ENCODE peak calls at places on chromosome 9, in six cellular contexts. One of them, this sample, is unnamed.

GRCh38 chr9:134571326-134571871 is 70.2 kb upstream of the COL5A1 start:
- DNase-seq in upper lobe of right lung: peak; percentile 53
- DNase-seq in MM.1S: no peak
- DNase-seq in astrocyte: no peak
- DNase-seq in neural progenitor cell: no peak
- DNase-seq in HCT116: no peak
- DNase-seq in this sample: no peak

GRCh38 chr9:93099551-93100264 is 3.7 kb downstream of the CARD19 start:
- DNase-seq in upper lobe of right lung: peak; percentile 62
- DNase-seq in MM.1S: no peak
- DNase-seq in astrocyte: no peak
- DNase-seq in neural progenitor cell: no peak
- DNase-seq in HCT116: no peak
- DNase-seq in this sample: no peak

GRCh38 chr9:69535296-69535832 is 136.8 kb downstream of the APBA1 start:
- DNase-seq in upper lobe of right lung: no peak
- DNase-seq in MM.1S: no peak
- DNase-seq in astrocyte: no peak
- DNase-seq in neural progenitor cell: no peak
- DNase-seq in HCT116: no peak
- DNase-seq in this sample: no peak

GRCh38 chr9:94167055-94167346 is 82.7 kb downstream of the PTPDC1 start:
- DNase-seq in upper lobe of right lung: no peak
- DNase-seq in MM.1S: no peak
- DNase-seq in astrocyte: no peak
- DNase-seq in neural progenitor cell: peak; percentile 87
- DNase-seq in HCT116: no peak
- DNase-seq in this sample: peak; percentile 67

GRCh38 chr9:95459867-95460626 is 56.7 kb downstream of the PTCH1 start:
- DNase-seq in upper lobe of right lung: no peak
- DNase-seq in MM.1S: no peak
- DNase-seq in astrocyte: no peak
- DNase-seq in neural progenitor cell: no peak
- DNase-seq in HCT116: no peak
- DNase-seq in this sample: no peak

GRCh38 chr9:5563886-5564285 is 53.6 kb downstream of the PDCD1LG2 start:
- DNase-seq in upper lobe of right lung: no peak
- DNase-seq in MM.1S: no peak
- DNase-seq in astrocyte: peak; percentile 74
- DNase-seq in neural progenitor cell: no peak
- DNase-seq in HCT116: no peak
- DNase-seq in this sample: no peak

GRCh38 chr9:357560-357959 is 142.9 kb downstream of the DOCK8 start:
- DNase-seq in upper lobe of right lung: no peak
- DNase-seq in MM.1S: no peak
- DNase-seq in astrocyte: no peak
- DNase-seq in neural progenitor cell: no peak
- DNase-seq in HCT116: no peak
- DNase-seq in this sample: no peak

GRCh38 chr9:77977210-77977611 is 54.4 kb downstream of the GNAQ start:
- DNase-seq in upper lobe of right lung: no peak
- DNase-seq in MM.1S: peak; percentile 27
- DNase-seq in astrocyte: peak; percentile 61
- DNase-seq in neural progenitor cell: peak; percentile 39
- DNase-seq in HCT116: peak; percentile 21
- DNase-seq in this sample: no peak

GRCh38 chr9:93500571-93501298 is 47.4 kb upstream of the FAM120AOS start:
- DNase-seq in upper lobe of right lung: peak; percentile 29
- DNase-seq in MM.1S: no peak
- DNase-seq in astrocyte: no peak
- DNase-seq in neural progenitor cell: no peak
- DNase-seq in HCT116: no peak
- DNase-seq in this sample: no peak

GRCh38 chr9:124800306-124801259 is 23.6 kb downstream of the OLFML2A start:
- DNase-seq in upper lobe of right lung: peak; percentile 70
- DNase-seq in MM.1S: no peak
- DNase-seq in astrocyte: peak; percentile 46
- DNase-seq in neural progenitor cell: no peak
- DNase-seq in HCT116: no peak
- DNase-seq in this sample: peak; percentile 2

GRCh38 chr9:37144762-37145161 is 24.4 kb downstream of the ZCCHC7 start:
- DNase-seq in upper lobe of right lung: no peak
- DNase-seq in MM.1S: no peak
- DNase-seq in astrocyte: peak; percentile 41
- DNase-seq in neural progenitor cell: peak; percentile 45
- DNase-seq in HCT116: no peak
- DNase-seq in this sample: no peak

DNA sequence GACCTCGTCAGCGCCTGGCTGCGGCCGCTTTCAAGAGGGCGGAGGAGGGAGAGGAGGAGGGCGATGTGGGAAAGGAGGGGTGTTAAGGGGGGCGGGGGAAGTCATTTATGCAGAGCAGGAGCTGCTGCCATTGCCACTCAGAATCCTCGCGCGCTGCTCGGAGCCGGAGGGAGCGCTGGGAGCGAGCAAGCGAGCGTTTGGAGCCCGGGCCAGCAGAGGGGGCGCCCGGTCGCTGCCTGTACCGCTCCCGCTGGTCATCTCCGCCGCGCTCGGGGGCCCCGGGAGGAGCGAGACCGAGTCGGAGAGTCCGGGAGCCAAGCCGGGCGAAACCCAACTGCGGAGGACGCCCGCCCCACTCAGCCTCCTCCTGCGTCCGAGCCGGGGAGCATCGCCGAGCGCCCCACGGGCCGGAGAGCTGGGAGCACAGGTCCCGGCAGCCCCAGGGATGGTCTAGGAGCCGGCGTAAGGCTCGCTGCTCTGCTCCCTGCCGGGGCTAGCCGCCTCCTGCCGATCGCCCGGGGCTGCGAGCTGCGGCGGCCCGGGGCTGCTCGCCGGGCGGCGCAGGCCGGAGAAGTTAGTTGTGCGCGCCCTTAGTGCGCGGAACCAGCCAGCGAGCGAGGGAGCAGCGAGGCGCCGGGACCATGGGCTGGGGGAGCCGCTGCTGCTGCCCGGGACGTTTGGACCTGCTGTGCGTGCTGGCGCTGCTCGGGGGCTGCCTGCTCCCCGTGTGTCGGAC is at the start of gene PCSK5:
- DNase-seq in upper lobe of right lung: peak; percentile 95
- DNase-seq in MM.1S: peak; percentile 91
- DNase-seq in astrocyte: peak; percentile 94
- DNase-seq in neural progenitor cell: peak; percentile 97
- DNase-seq in HCT116: peak; percentile 86
- DNase-seq in this sample: peak; percentile 21
- H3K4me3 ChIP-seq in upper lobe of right lung: peak within 1 kb of the TSS; percentile 79
- H3K4me3 ChIP-seq in MM.1S: peak within 1 kb of the TSS; percentile 59
- H3K4me3 ChIP-seq in astrocyte: peak within 1 kb of the TSS; percentile 93
- H3K4me3 ChIP-seq in neural progenitor cell: peak within 1 kb of the TSS; percentile 93
- H3K4me3 ChIP-seq in HCT116: peak within 1 kb of the TSS; percentile 74
- H3K4me3 ChIP-seq in this sample: peak within 1 kb of the TSS; percentile 50

GRCh38 chr9:21075484-21075883 is 2.3 kb downstream of the IFNB1 start:
- DNase-seq in upper lobe of right lung: no peak
- DNase-seq in MM.1S: no peak
- DNase-seq in astrocyte: no peak
- DNase-seq in neural progenitor cell: peak; percentile 36
- DNase-seq in HCT116: no peak
- DNase-seq in this sample: no peak
- TF ChIP-seq CTCF in upper lobe of right lung: no peak
- TF ChIP-seq CTCF in MM.1S: no peak
- TF ChIP-seq CTCF in astrocyte: no peak
- TF ChIP-seq CTCF in neural progenitor cell: no peak
- TF ChIP-seq CTCF in HCT116: no peak
- TF ChIP-seq CTCF in this sample: no peak

GRCh38 chr9:71677209-71677608 is 91.1 kb downstream of the CEMIP2 start:
- DNase-seq in upper lobe of right lung: no peak
- DNase-seq in MM.1S: no peak
- DNase-seq in astrocyte: no peak
- DNase-seq in neural progenitor cell: no peak
- DNase-seq in HCT116: no peak
- DNase-seq in this sample: no peak
- H3K4me3 ChIP-seq in upper lobe of right lung: no peak overlapping the region
- H3K4me3 ChIP-seq in MM.1S: no peak overlapping the region
- H3K4me3 ChIP-seq in astrocyte: no peak overlapping the region
- H3K4me3 ChIP-seq in neural progenitor cell: no peak overlapping the region
- H3K4me3 ChIP-seq in HCT116: no peak overlapping the region
- H3K4me3 ChIP-seq in this sample: no peak overlapping the region

GRCh38 chr9:116644099-116644688 is 42.9 kb upstream of the TRIM32 start:
- DNase-seq in upper lobe of right lung: no peak
- DNase-seq in MM.1S: no peak
- DNase-seq in astrocyte: peak; percentile 80
- DNase-seq in neural progenitor cell: no peak
- DNase-seq in HCT116: no peak
- DNase-seq in this sample: peak; percentile 56

GRCh38 chr9:116641292-116642059 is 45.6 kb upstream of the TRIM32 start:
- DNase-seq in upper lobe of right lung: no peak
- DNase-seq in MM.1S: no peak
- DNase-seq in astrocyte: peak; percentile 5
- DNase-seq in neural progenitor cell: no peak
- DNase-seq in HCT116: no peak
- DNase-seq in this sample: no peak

GRCh38 chr9:116647515-116647809 is 39.6 kb upstream of the TRIM32 start:
- DNase-seq in upper lobe of right lung: no peak
- DNase-seq in MM.1S: no peak
- DNase-seq in astrocyte: no peak
- DNase-seq in neural progenitor cell: no peak
- DNase-seq in HCT116: no peak
- DNase-seq in this sample: no peak

GRCh38 chr9:116643691-116644090 is 43.4 kb upstream of the TRIM32 start:
- DNase-seq in upper lobe of right lung: no peak
- DNase-seq in MM.1S: no peak
- DNase-seq in astrocyte: peak; percentile 11
- DNase-seq in neural progenitor cell: no peak
- DNase-seq in HCT116: no peak
- DNase-seq in this sample: no peak

DNA sequence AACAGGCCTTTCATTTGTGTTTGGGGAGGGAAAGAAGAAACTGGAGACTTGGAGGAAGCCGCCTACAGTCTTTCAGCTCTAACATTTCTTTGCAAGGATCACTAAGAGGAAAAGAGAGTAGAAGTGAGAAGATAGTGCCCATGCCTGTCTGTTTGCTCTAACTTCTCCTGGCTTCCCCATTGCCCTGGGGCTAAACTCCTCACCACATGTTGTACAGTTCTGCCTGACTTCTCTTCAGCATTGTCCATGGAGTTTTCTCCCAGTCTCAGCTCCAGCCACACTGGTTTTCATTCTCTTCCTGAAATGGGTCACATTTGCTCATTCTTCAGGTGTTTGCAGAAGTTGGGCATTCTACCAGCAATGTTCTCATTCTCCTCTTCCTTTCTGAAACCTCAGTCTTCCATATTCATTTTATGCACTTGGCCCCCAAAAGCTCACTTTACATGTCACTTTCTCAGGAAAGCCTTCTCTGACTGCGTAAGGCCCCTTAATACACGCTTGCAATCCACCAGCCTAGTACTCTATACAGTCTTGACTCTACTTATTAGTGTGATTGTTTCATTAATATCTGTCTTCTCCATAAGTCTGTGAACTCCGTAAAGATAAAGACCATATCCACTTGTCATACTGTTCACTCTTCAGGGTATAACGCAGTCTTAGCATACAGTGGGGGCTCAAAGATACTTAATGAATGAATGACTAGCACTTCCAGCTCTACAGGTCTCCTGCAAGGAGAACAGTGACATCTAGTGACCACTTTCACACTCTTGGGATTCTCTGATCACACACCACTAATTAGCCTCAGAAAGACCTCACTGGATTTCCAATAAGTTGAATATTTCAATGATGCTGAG is 40.2 kb upstream of the TRIM32 start:
- DNase-seq in upper lobe of right lung: no peak
- DNase-seq in MM.1S: peak; percentile 16
- DNase-seq in astrocyte: peak; percentile 39
- DNase-seq in neural progenitor cell: peak; percentile 65
- DNase-seq in HCT116: peak; percentile 24
- DNase-seq in this sample: peak; percentile 21
- TF ChIP-seq CTCF in upper lobe of right lung: peak; percentile 55
- TF ChIP-seq CTCF in MM.1S: peak; percentile 57
- TF ChIP-seq CTCF in astrocyte: peak; percentile 66
- TF ChIP-seq CTCF in neural progenitor cell: peak; percentile 71
- TF ChIP-seq CTCF in HCT116: peak; percentile 66
- TF ChIP-seq CTCF in this sample: peak; percentile 82

GRCh38 chr9:20558609-20559016 is 63.7 kb downstream of the MLLT3 start:
- DNase-seq in upper lobe of right lung: no peak
- DNase-seq in MM.1S: no peak
- DNase-seq in astrocyte: peak; percentile 82
- DNase-seq in neural progenitor cell: peak; percentile 4
- DNase-seq in HCT116: no peak
- DNase-seq in this sample: no peak
- H3K4me3 ChIP-seq in upper lobe of right lung: no peak overlapping the region
- H3K4me3 ChIP-seq in MM.1S: no peak overlapping the region
- H3K4me3 ChIP-seq in astrocyte: no peak overlapping the region
- H3K4me3 ChIP-seq in neural progenitor cell: no peak overlapping the region
- H3K4me3 ChIP-seq in HCT116: no peak overlapping the region
- H3K4me3 ChIP-seq in this sample: no peak overlapping the region

GRCh38 chr9:91033270-91033669 is 231.7 kb downstream of the SYK start:
- DNase-seq in upper lobe of right lung: no peak
- DNase-seq in MM.1S: no peak
- DNase-seq in astrocyte: no peak
- DNase-seq in neural progenitor cell: no peak
- DNase-seq in HCT116: no peak
- DNase-seq in this sample: no peak

GRCh38 chr9:91034976-91035824 is 233.6 kb downstream of the SYK start:
- DNase-seq in upper lobe of right lung: no peak
- DNase-seq in MM.1S: peak; percentile 91
- DNase-seq in astrocyte: no peak
- DNase-seq in neural progenitor cell: no peak
- DNase-seq in HCT116: no peak
- DNase-seq in this sample: no peak

GRCh38 chr9:91032056-91032455 is 230.4 kb downstream of the SYK start:
- DNase-seq in upper lobe of right lung: no peak
- DNase-seq in MM.1S: no peak
- DNase-seq in astrocyte: no peak
- DNase-seq in neural progenitor cell: no peak
- DNase-seq in HCT116: no peak
- DNase-seq in this sample: no peak

GRCh38 chr9:91034521-91034920 is 232.9 kb downstream of the SYK start:
- DNase-seq in upper lobe of right lung: no peak
- DNase-seq in MM.1S: peak; percentile 86
- DNase-seq in astrocyte: no peak
- DNase-seq in neural progenitor cell: no peak
- DNase-seq in HCT116: no peak
- DNase-seq in this sample: no peak

DNA sequence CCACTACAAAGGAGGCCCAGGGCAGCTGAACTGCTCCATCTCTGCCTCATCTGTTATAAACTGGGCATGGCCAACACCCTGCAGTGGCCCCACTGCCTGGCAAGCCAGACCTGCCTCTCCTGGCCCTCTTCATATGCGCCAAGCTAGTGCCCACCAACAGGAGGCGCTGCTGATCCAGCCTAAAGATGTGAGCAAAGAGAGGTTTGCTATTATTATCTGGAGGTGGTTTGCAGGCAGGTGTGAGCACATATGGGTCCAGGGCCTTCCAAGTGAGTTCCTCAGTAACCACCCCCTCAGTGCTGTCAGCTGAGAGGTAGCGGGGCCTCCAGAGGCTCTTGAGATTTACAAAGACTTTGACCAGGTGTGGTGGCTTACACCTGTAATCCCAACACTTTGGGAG is 232.2 kb downstream of the SYK start:
- DNase-seq in upper lobe of right lung: no peak
- DNase-seq in MM.1S: peak; percentile 91
- DNase-seq in astrocyte: no peak
- DNase-seq in neural progenitor cell: peak; percentile 48
- DNase-seq in HCT116: peak; percentile 4
- DNase-seq in this sample: no peak
- TF ChIP-seq CTCF in upper lobe of right lung: peak; percentile 51
- TF ChIP-seq CTCF in MM.1S: peak; percentile 92
- TF ChIP-seq CTCF in astrocyte: peak; percentile 30
- TF ChIP-seq CTCF in neural progenitor cell: peak; percentile 65
- TF ChIP-seq CTCF in HCT116: peak; percentile 71
- TF ChIP-seq CTCF in this sample: peak; percentile 38